ENCODE peak calls at places on chromosomes 2 and 18, in five cellular contexts. D, E, N, O and L are unnamed samples.

GRCh38 chr2:64859208-64860161 is 129.7 kb upstream of the SLC1A4 start:
- DNase-seq in N (peak), E (peak), O (no peak), D (peak), L (peak)

GRCh38 chr18:5422626-5423025 is 121.2 kb downstream of the EPB41L3 start:
- DNase-seq in D (no peak), E (no peak), O (no peak), N (no peak), L (no peak)

GRCh38 chr18:23201741-23202140 is 66.5 kb downstream of the CABLES1 start:
- DNase-seq in D (no peak), N (no peak), E (no peak), O (no peak), L (no peak)

GRCh38 chr2:102754746-102755145 is 7.1 kb upstream of the TMEM182 start:
- DNase-seq in E (no peak), O (no peak), D (no peak), N (no peak), L (no peak)

GRCh38 chr2:174844295-174844708 is 80.0 kb upstream of the CHRNA1 start:
- DNase-seq in N (no peak), D (peak), E (no peak), O (no peak), L (no peak)

GRCh38 chr2:58283931-58284330 is 42.8 kb upstream of the FANCL start:
- DNase-seq in O (no peak), D (no peak), N (no peak), E (no peak), L (no peak)

GRCh38 chr2:60890393-60890707 is 9.0 kb downstream of the REL start:
- DNase-seq in N (no peak), E (no peak), D (no peak), O (no peak), L (no peak)

GRCh38 chr2:61450144-61450543 is 20.7 kb downstream of the USP34 start:
- DNase-seq in E (no peak), D (no peak), N (no peak), O (no peak), L (no peak)

GRCh38 chr2:227491391-227491790 is 19.4 kb downstream of the AGFG1 start:
- DNase-seq in D (no peak), E (no peak), N (no peak), O (no peak), L (no peak)

GRCh38 chr2:96548558-96549465 is 12.3 kb downstream of the ARID5A start:
- DNase-seq in E (no peak), D (no peak), O (no peak), N (no peak), L (no peak)

GRCh38 chr2:96546797-96547196 is 10.2 kb downstream of the ARID5A start:
- DNase-seq in D (no peak), E (no peak), N (no peak), O (no peak), L (no peak)

GRCh38 chr2:96547203-96547641 is 10.7 kb downstream of the ARID5A start:
- DNase-seq in N (no peak), D (no peak), O (no peak), E (no peak), L (no peak)

GRCh38 chr2:96547751-96548161 is 11.2 kb downstream of the ARID5A start:
- DNase-seq in D (no peak), N (no peak), E (no peak), O (no peak), L (no peak)

DNA sequence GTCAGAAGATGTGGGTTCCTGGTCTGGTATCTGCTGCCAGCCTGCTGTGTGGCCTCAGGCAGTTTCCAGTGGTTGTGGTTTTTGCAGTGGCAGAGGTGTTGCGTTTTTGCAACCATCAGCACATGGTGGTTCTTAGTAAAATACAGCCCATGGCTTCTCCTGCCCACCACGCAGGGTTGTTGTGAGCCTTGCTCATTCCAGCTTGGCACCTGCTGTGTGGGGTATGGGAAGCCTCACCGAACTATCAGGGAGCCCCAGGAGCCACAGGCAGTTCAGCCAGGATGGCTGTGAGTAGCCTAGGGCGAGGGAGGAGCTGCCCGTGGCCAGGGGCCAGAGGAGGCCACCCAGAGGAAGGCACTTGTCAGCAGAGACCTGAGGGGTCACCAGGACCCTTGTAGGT is 9.8 kb downstream of the ARID5A start:
- DNase-seq in E (no peak), N (no peak), O (no peak), D (no peak), L (no peak)
- TF ChIP-seq POLR2A in E (no peak), N (no peak), O (no peak), D (no peak), L (no peak)

GRCh38 chr2:230713331-230714121 is 884 bp downstream of the CAB39 start:
- DNase-seq in O (peak), E (peak), D (peak), N (peak), L (peak)

GRCh38 chr2:230714122-230714453 is 1.4 kb downstream of the CAB39 start:
- DNase-seq in O (peak), N (no peak), E (no peak), D (peak), L (peak)

GRCh38 chr2:230715201-230715600 is 2.6 kb downstream of the CAB39 start:
- DNase-seq in D (no peak), N (no peak), O (no peak), E (no peak), L (no peak)

GRCh38 chr2:230711224-230711623 is 1.4 kb upstream of the CAB39 start:
- DNase-seq in O (no peak), E (no peak), N (no peak), D (peak), L (no peak)

GRCh38 chr2:230712443-230713330 is at the start of gene CAB39:
- DNase-seq in O (peak), D (peak), N (peak), E (peak), L (peak)
- TF ChIP-seq POLR2A in O (peak), D (peak), N (peak), E (peak), L (peak)

GRCh38 chr2:231614559-231615057 is 21.9 kb downstream of the TEX44 start:
- DNase-seq in D (no peak), O (no peak), N (no peak), E (peak), L (no peak)
- TF ChIP-seq POLR2A in D (no peak), O (no peak), N (no peak), E (peak), L (no peak)

DNA sequence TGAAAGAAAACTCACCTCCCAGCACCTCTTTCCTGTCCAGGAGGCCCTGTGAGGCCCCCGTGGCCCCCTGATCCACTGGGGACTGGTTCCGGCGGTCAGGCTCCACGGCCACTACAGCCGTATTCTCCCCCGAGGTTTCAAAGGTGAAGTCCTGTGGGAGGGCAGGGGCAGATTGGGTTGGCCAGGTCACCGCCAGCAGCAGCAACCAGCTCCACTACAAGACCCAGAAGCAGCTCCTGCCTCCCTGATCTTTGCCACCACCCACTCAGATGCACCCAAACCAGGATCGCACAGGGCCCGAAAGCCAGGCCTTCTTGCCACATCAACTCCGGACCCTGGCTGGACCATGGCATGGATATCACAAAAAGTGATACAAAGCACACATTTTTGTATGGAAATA is 21.9 kb downstream of the SDC1 start:
- DNase-seq in E (no peak), O (no peak), N (no peak), D (no peak), L (no peak)
- TF ChIP-seq POLR2A in E (no peak), O (no peak), N (no peak), D (no peak), L (no peak)

DNA sequence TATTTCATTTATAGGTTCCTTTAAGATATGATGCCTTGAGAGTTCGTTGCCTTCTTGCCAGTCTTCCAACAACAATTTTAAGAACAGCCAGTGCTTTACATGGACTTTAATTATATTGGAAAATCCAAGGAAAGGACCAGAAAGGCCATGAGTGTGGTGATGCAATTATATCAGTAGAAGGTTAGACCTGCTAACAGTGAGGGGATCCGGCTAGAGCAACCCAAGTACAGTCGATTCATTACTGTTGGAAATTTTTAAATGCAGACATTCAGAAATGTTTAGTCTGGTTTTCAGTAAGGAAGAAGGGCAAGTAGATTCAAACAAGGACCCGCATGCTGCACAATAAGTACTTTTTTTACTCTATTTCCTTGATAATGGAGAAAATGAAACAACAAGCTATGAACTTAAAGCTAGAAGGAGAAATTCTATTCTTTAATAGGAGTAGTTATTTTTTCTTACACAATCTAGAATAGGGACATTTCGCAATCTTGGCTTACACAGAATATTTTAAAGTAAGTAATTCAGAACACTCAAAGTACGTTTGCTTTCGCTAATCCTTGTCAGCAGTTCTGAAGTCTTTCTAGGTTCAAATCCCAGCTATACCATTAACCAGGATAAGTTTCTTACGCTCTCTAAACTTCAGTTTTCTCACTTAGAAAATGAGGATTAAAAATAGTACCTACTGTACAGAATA is 405.5 kb downstream of the MEIS1 start:
- DNase-seq in D (no peak), E (no peak), N (no peak), O (no peak), L (no peak)
- TF ChIP-seq POLR2A in D (no peak), E (no peak), N (no peak), O (no peak), L (no peak)

GRCh38 chr2:231680992-231681852 is 27.1 kb upstream of the PTMA start:
- DNase-seq in D (peak), E (peak), O (peak), N (peak), L (no peak)
- TF ChIP-seq POLR2A in D (peak), E (peak), O (peak), N (no peak), L (peak)